ENCODE peak calls at places on chromosomes 12 and 14, in ten cellular contexts. Z is naive thymus-derived CD8-positive, alpha-beta T cell; G is astrocyte of the spinal cord; J is NAMALWA; H is Daoy; U is stomach; P is stimulated activated CD4-positive, alpha-beta T cell treated with anti-CD3 and anti-CD28 coated beads, TNF-alpha, amount 100 ng/mL, for 24 hours; X is stimulated activated CD8-positive, alpha-beta memory T cell treated with anti-CD3 and anti-CD28 coated beads, Interleukin-15, amount 100 ng/mL, for 1 hour; I is choroid plexus epithelial cell; N is posterior cingulate gyrus. A is an unnamed sample.
A peak's percentile ranks its signal among the peaks of the same experiment; 100 is the strongest.

GRCh38 chr12:85423947-85424346 is 143.9 kb downstream of the ALX1 start:
- DNase-seq in X (no peak), U (no peak), J (peak; percentile 15), G (no peak), N (no peak), I (no peak), H (no peak), Z (no peak), P (no peak), A (no peak)

GRCh38 chr14:74881425-74882102 is at the start of gene DLST:
- DNase-seq in X (peak; percentile 70), G (peak; percentile 88), U (peak; percentile 87), J (peak; percentile 73), P (peak; percentile 75), Z (peak; percentile 84), N (peak; percentile 98), H (peak; percentile 93), I (peak; percentile 92), A (peak; percentile 73)

GRCh38 chr14:72387727-72388126 is 455.5 kb downstream of the RGS6 start:
- DNase-seq in Z (no peak), J (no peak), P (no peak), N (no peak), H (no peak), X (no peak), I (no peak), G (no peak), U (no peak), A (no peak)

GRCh38 chr14:51963164-51963733 is 26.1 kb upstream of the RTRAF start:
- DNase-seq in H (no peak), I (peak; percentile 69), U (no peak), G (no peak), J (no peak), P (no peak), N (no peak), Z (no peak), X (no peak), A (no peak)

GRCh38 chr14:26323781-26324363 is 274.0 kb downstream of the NOVA1 start:
- DNase-seq in Z (no peak), H (no peak), G (no peak), U (no peak), J (no peak), P (no peak), N (no peak), I (no peak), X (no peak), A (no peak)

GRCh38 chr14:78566017-78566858 is 396.1 kb downstream of the NRXN3 start:
- DNase-seq in J (peak; percentile 73), X (peak; percentile 27), P (peak; percentile 34), G (peak; percentile 75), N (peak; percentile 97), U (peak; percentile 81), Z (peak; percentile 31), H (peak; percentile 32), I (peak; percentile 80), A (peak; percentile 26)

GRCh38 chr12:87160848-87161601 is 868.2 kb downstream of the C12orf50 start:
- DNase-seq in P (no peak), N (no peak), X (no peak), I (no peak), G (no peak), J (no peak), H (no peak), Z (no peak), U (no peak), A (no peak)

GRCh38 chr12:80189241-80189640 is 89.9 kb downstream of the OTOGL start:
- DNase-seq in U (no peak), I (peak; percentile 77), J (no peak), X (no peak), G (peak; percentile 87), H (peak; percentile 26), N (no peak), Z (no peak), P (no peak), A (no peak)

GRCh38 chr12:49622501-49623141 is 740 bp upstream of the PRPF40B start:
- DNase-seq in X (no peak), G (no peak), P (peak; percentile 27), I (peak; percentile 13), U (peak; percentile 39), H (peak; percentile 25), Z (peak; percentile 55), N (peak; percentile 80), J (peak; percentile 86), A (no peak)

GRCh38 chr14:26984318-26985177 is 386.7 kb upstream of the NOVA1 start:
- DNase-seq in N (peak; percentile 85), X (no peak), I (peak; percentile 76), G (peak; percentile 73), P (no peak), J (peak; percentile 64), U (peak; percentile 62), H (peak; percentile 77), Z (no peak), A (peak; percentile 65)